ENCODE peak calls at places on chromosomes 16 and 17, in five cellular contexts. W is heart right ventricle, G is T-cell, A is NCI-H1048, N is cardiac muscle cell. D is an unnamed sample.

GRCh38 chr17:12365805-12366204 is 299.9 kb upstream of the MYOCD start:
- DNase-seq in W (peak), G (no peak), A (no peak), N (peak), D (no peak)

GRCh38 chr16:2497116-2497630 is 16.6 kb upstream of the ATP6V0C start:
- DNase-seq in W (peak), G (no peak), A (no peak), N (no peak), D (no peak)

GRCh38 chr16:10305912-10306311 is 79.9 kb upstream of the ATF7IP2 start:
- DNase-seq in W (no peak), G (no peak), A (no peak), N (no peak), D (no peak)

GRCh38 chr16:78925071-78925714 is 675.3 kb downstream of the MAF start:
- DNase-seq in W (peak), G (peak), A (no peak), N (peak), D (no peak)

GRCh38 chr16:59067207-59067606 is 333.1 kb upstream of the GOT2 start:
- DNase-seq in W (peak), G (no peak), A (no peak), N (no peak), D (peak)

GRCh38 chr17:55487727-55488436 is 23.4 kb downstream of the SMIM36 start:
- DNase-seq in W (no peak), G (no peak), A (no peak), N (no peak), D (no peak)

GRCh38 chr17:44782349-44782850 is 23.6 kb downstream of the ADAM11 start:
- DNase-seq in W (no peak), G (no peak), A (no peak), N (no peak), D (no peak)

GRCh38 chr17:51397361-51398127 is 137.2 kb downstream of the UTP18 start:
- DNase-seq in W (no peak), G (no peak), A (no peak), N (no peak), D (peak)

GRCh38 chr17:66604381-66604780 is 230.5 kb upstream of the CACNG5 start:
- DNase-seq in W (no peak), G (no peak), A (no peak), N (no peak), D (no peak)

GRCh38 chr17:78676415-78677302 is 99.5 kb upstream of the DNAH17 start:
- DNase-seq in W (no peak), G (no peak), A (no peak), N (no peak), D (no peak)

GRCh38 chr17:12571606-12572005 is 94.1 kb upstream of the MYOCD start:
- DNase-seq in W (no peak), G (no peak), A (no peak), N (no peak), D (no peak)

GRCh38 chr17:55903028-55903690 is 152.3 kb downstream of the PCTP start:
- DNase-seq in W (no peak), G (no peak), A (no peak), N (no peak), D (no peak)

GRCh38 chr16:30561212-30561816 is 3.1 kb upstream of the ZNF764 start:
- DNase-seq in W (peak), G (no peak), A (no peak), N (no peak), D (no peak)

GRCh38 chr16:64996641-64997040 is 125.2 kb downstream of the CDH11 start:
- DNase-seq in W (no peak), G (no peak), A (no peak), N (no peak), D (no peak)

GRCh38 chr17:50781167-50781566 is 13.8 kb upstream of the ANKRD40CL start:
- DNase-seq in W (no peak), G (no peak), A (no peak), N (no peak), D (no peak)

GRCh38 chr17:8753136-8753975 is 5.0 kb downstream of the SPDYE4 start:
- DNase-seq in W (no peak), G (no peak), A (no peak), N (no peak), D (no peak)

GRCh38 chr17:16649585-16649984 is 4.1 kb downstream of the ZNF624 start:
- DNase-seq in W (no peak), G (no peak), A (no peak), N (no peak), D (no peak)

GRCh38 chr17:82246365-82247174 is 17.7 kb downstream of the SLC16A3 start:
- DNase-seq in W (no peak), G (no peak), A (no peak), N (no peak), D (no peak)

GRCh38 chr16:5444181-5444580 is 346.6 kb upstream of the EEF2KMT start:
- DNase-seq in W (no peak), G (no peak), A (no peak), N (no peak), D (no peak)

GRCh38 chr16:28087675-28088285 is 24.3 kb upstream of the GSG1L start:
- DNase-seq in W (no peak), G (no peak), A (no peak), N (no peak), D (no peak)

GRCh38 chr17:2195729-2196128 is 107.9 kb downstream of the SMG6 start:
- DNase-seq in W (no peak), G (no peak), A (no peak), N (no peak), D (no peak)

GRCh38 chr16:53111078-53111776 is 56.4 kb downstream of the CHD9 start:
- DNase-seq in W (no peak), G (no peak), A (no peak), N (no peak), D (no peak)

D was measured in HS-5.